ENCODE peak calls at places on chromosomes 13 and 19, in nine cellular contexts. O is BJ; L is stomach; W is cardiac muscle cell; P is AG04449; E is naive thymus-derived CD4-positive, alpha-beta T cell; C is foreskin fibroblast; N is neural progenitor cell; Z is fibroblast of lung. M is an unnamed sample.

GRCh38 chr13:40660270-40660669 is 6.2 kb downstream of the FOXO1 start:
- DNase-seq in O (no peak), L (no peak), W (no peak), P (no peak), E (no peak), C (no peak), N (no peak), Z (no peak), M (no peak)

GRCh38 chr13:73138276-73138950 is 79.6 kb downstream of the KLF5 start:
- DNase-seq in O (no peak), L (peak), W (no peak), P (no peak), E (no peak), C (peak), N (no peak), Z (peak), M (no peak)

GRCh38 chr19:51799311-51799997 is 4.5 kb downstream of the FPR3 start:
- DNase-seq in O (peak), L (peak), W (no peak), P (peak), E (no peak), C (peak), N (no peak), Z (peak), M (peak)

GRCh38 chr19:33440241-33440640 is 66.7 kb downstream of the CEBPG start:
- DNase-seq in O (no peak), L (no peak), W (no peak), P (no peak), E (no peak), C (no peak), N (no peak), Z (no peak), M (no peak)

GRCh38 chr19:14577885-14578427 is 4.9 kb upstream of the CLEC17A start:
- DNase-seq in O (no peak), L (no peak), W (no peak), P (no peak), E (no peak), C (peak), N (peak), Z (no peak), M (no peak)

GRCh38 chr19:32911467-32911866 is 41.9 kb upstream of the SLC7A9 start:
- DNase-seq in O (no peak), L (no peak), W (no peak), P (no peak), E (no peak), C (no peak), N (no peak), Z (no peak), M (no peak)

GRCh38 chr19:5882421-5882968 is 12.2 kb upstream of the FUT5 start:
- DNase-seq in O (no peak), L (no peak), W (no peak), P (no peak), E (no peak), C (no peak), N (no peak), Z (peak), M (no peak)

GRCh38 chr19:7851623-7852500 is 21.8 kb downstream of the EVI5L start:
- DNase-seq in O (no peak), L (no peak), W (no peak), P (no peak), E (no peak), C (no peak), N (no peak), Z (no peak), M (no peak)

GRCh38 chr13:73428137-73428536 is 369.3 kb downstream of the KLF5 start:
- DNase-seq in O (peak), L (no peak), W (no peak), P (no peak), E (no peak), C (no peak), N (no peak), Z (peak), M (no peak)

GRCh38 chr13:30362869-30363268 is 55.5 kb upstream of the KATNAL1 start:
- DNase-seq in O (no peak), L (no peak), W (no peak), P (no peak), E (no peak), C (peak), N (no peak), Z (no peak), M (no peak)

GRCh38 chr19:14795078-14795721 is 16.8 kb upstream of the ADGRE2 start:
- DNase-seq in O (no peak), L (no peak), W (no peak), P (no peak), E (no peak), C (no peak), N (no peak), Z (no peak), M (no peak)

GRCh38 chr13:51707468-51707867 is 96.5 kb downstream of the DHRS12 start:
- DNase-seq in O (no peak), L (no peak), W (no peak), P (no peak), E (no peak), C (no peak), N (no peak), Z (no peak), M (no peak)

GRCh38 chr19:16376649-16377048 is 52.0 kb downstream of the KLF2 start:
- DNase-seq in O (no peak), L (no peak), W (peak), P (no peak), E (no peak), C (no peak), N (peak), Z (no peak), M (peak)

GRCh38 chr19:44857837-44858236 is 11.7 kb downstream of the NECTIN2 start:
- DNase-seq in O (no peak), L (peak), W (no peak), P (no peak), E (no peak), C (no peak), N (no peak), Z (no peak), M (no peak)

GRCh38 chr19:5424192-5424973 is 30.8 kb upstream of the ZNRF4 start:
- DNase-seq in O (no peak), L (no peak), W (no peak), P (no peak), E (no peak), C (no peak), N (no peak), Z (no peak), M (no peak)

GRCh38 chr13:29743229-29743786 is 107.1 kb downstream of the UBL3 start:
- DNase-seq in O (peak), L (no peak), W (no peak), P (peak), E (no peak), C (peak), N (peak), Z (peak), M (peak)

DNA sequence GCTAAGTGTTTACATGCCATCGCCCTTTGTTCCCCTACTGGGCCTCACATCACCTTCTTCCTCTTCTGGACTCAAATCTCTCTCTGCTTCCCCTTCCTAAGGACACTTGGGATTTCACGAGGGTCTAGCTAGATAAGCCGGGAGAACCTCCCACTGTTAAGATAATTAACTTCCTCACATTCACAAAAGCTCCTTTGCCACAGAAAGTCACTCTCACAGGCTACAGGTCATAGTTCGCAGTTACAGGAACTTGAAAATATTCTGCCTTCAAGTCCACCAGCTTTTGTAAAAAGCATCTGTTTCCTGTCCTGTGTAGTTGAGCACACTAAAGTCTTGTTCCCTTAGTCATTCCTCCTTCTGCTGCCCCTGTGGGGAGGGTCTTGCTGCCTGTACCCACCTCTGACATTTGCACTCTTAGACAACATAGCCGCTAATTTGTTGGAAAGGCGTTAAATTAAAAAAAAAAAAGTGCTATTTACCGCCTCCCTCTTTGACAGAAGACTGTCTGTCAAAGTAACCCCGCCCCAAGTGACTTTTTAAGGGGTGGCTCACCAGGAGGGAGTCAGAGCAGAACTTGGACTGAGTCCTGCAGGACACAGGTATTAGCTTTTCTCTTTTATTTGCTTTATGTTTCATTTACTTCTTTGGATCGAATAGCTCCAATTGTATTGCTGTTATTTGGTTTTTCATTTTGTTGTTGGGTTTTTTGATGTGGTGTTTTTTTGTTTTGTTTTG is 26.8 kb upstream of the CEACAM21 start:
- DNase-seq in O (no peak), L (peak), W (no peak), P (no peak), E (peak), C (no peak), N (peak), Z (no peak), M (no peak)
- H3K4me3 ChIP-seq in O (no peak), L (peak), W (no peak), P (no peak), E (peak), C (no peak), N (peak), Z (no peak), M (no peak)

GRCh38 chr19:37537391-37537947 is 30.7 kb downstream of the ZNF793 start:
- DNase-seq in O (no peak), L (no peak), W (no peak), P (no peak), E (no peak), C (no peak), N (no peak), Z (peak), M (no peak)
- H3K4me3 ChIP-seq in O (no peak), L (no peak), W (no peak), P (no peak), E (no peak), C (no peak), N (no peak), Z (no peak), M (no peak)

GRCh38 chr19:41019346-41019745 is 28.3 kb downstream of the CYP2B6 start:
- DNase-seq in O (no peak), L (no peak), W (no peak), P (no peak), E (no peak), C (no peak), N (no peak), Z (no peak), M (no peak)
- H3K4me3 ChIP-seq in O (no peak), L (no peak), W (no peak), P (no peak), E (no peak), C (no peak), N (no peak), Z (no peak), M (no peak)

GRCh38 chr19:19461306-19461670 is 54.1 kb downstream of the TSSK6 start:
- DNase-seq in O (no peak), L (no peak), W (no peak), P (no peak), E (no peak), C (peak), N (no peak), Z (no peak), M (no peak)

GRCh38 chr19:19460258-19460731 is 54.8 kb downstream of the GATAD2A start:
- DNase-seq in O (no peak), L (no peak), W (no peak), P (no peak), E (no peak), C (peak), N (no peak), Z (no peak), M (no peak)

GRCh38 chr19:19460761-19461265 is 54.5 kb downstream of the TSSK6 start:
- DNase-seq in O (no peak), L (peak), W (peak), P (no peak), E (peak), C (peak), N (peak), Z (no peak), M (no peak)

GRCh38 chr19:19459099-19459498 is 53.6 kb downstream of the GATAD2A start:
- DNase-seq in O (no peak), L (no peak), W (no peak), P (no peak), E (peak), C (peak), N (no peak), Z (peak), M (no peak)

GRCh38 chr19:19459707-19460251 is 54.3 kb downstream of the GATAD2A start:
- DNase-seq in O (peak), L (peak), W (no peak), P (no peak), E (peak), C (peak), N (no peak), Z (peak), M (peak)
- H3K4me3 ChIP-seq in O (no peak), L (peak), W (no peak), P (no peak), E (peak), C (no peak), N (no peak), Z (no peak), M (no peak)

DNA sequence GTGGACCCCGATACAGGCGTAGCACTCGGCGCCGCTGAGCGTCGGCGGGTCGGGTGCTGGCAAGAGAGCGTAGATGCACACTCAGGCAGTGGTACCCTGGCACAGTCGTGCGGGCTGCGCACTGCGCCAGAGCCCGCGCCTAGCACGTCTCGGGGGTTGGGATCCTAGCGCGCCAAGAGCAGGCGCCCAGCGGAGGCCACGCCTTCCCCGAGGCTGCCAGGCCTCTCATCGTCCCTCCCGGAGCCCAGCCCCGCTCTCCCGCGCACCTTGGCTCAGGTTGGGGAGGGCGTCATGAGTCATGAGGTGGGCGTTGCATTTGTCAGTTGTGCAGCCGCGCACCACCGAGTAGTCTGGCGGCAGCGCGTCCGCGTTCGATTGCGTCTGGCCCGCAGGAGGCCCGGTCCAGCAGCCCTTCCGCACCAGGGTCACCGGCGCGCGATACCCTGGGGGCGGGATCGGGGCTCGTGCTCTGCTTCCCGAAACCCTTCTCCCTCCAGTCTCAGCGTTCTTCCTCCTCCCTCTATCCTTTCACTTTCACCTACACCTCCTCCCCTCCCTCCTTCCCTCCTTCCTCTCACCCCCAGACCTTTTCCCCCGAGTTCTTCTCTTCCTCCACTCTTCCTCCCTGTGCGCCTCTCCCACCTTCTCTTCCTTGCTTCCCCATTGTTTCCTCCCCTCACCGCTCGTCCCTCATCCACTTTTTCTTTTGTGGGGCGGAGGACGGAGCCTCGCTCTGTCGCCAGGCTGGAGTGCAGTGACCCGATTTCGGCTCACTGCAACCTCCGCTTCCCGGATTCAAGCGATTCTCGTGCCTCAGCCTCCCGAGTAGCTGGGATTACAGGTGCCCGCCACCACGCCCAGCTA is 3.5 kb downstream of the LYPD5 start:
- DNase-seq in O (no peak), L (peak), W (peak), P (no peak), E (no peak), C (peak), N (peak), Z (no peak), M (peak)
- H3K4me3 ChIP-seq in O (peak), L (peak), W (peak), P (peak), E (peak), C (peak), N (peak), Z (peak), M (peak)

GRCh38 chr19:3783660-3784584 is 2.3 kb downstream of the MATK start:
- DNase-seq in O (no peak), L (no peak), W (no peak), P (no peak), E (peak), C (no peak), N (peak), Z (no peak), M (no peak)

GRCh38 chr19:3784607-3785463 is 1.3 kb downstream of the MATK start:
- DNase-seq in O (no peak), L (no peak), W (no peak), P (no peak), E (no peak), C (peak), N (peak), Z (no peak), M (peak)

GRCh38 chr19:3788991-3789778 is 3.0 kb upstream of the MATK start:
- DNase-seq in O (no peak), L (no peak), W (no peak), P (no peak), E (no peak), C (no peak), N (no peak), Z (no peak), M (no peak)

GRCh38 chr19:3785464-3785937 is 680 bp downstream of the MATK start:
- DNase-seq in O (no peak), L (no peak), W (no peak), P (no peak), E (peak), C (peak), N (peak), Z (no peak), M (no peak)

GRCh38 chr19:3785938-3786824 is at the start of gene MATK:
- DNase-seq in O (no peak), L (no peak), W (no peak), P (no peak), E (no peak), C (no peak), N (peak), Z (no peak), M (no peak)
- H3K4me3 ChIP-seq in O (no peak), L (peak), W (peak), P (no peak), E (peak), C (no peak), N (peak), Z (no peak), M (peak)

GRCh38 chr19:48719263-48720171 is at the start of gene MAMSTR:
- DNase-seq in O (no peak), L (no peak), W (no peak), P (no peak), E (no peak), C (no peak), N (no peak), Z (no peak), M (no peak)
- H3K4me3 ChIP-seq in O (peak), L (peak), W (peak), P (peak), E (peak), C (peak), N (peak), Z (peak), M (peak)

GRCh38 chr19:36225219-36225892 is 10.4 kb downstream of the ZNF146 start:
- DNase-seq in O (peak), L (no peak), W (no peak), P (no peak), E (no peak), C (peak), N (no peak), Z (peak), M (no peak)
- H3K4me3 ChIP-seq in O (no peak), L (no peak), W (no peak), P (no peak), E (no peak), C (peak), N (no peak), Z (peak), M (no peak)